ENCODE peak calls at places on chromosomes 12 and 14, in eight cellular contexts. Y is PC-3, C is T-helper 17 cell, N is psoas muscle, T is breast epithelium, P is adrenal gland, J is mesenchymal stem cell, U is pancreas. Q is an unnamed sample.
A peak's percentile ranks its signal among the peaks of the same experiment; 100 is the strongest.

GRCh38 chr14:90487031-90487430 is 90.2 kb downstream of the CALM1 start:
- DNase-seq in P (peak; percentile 53), J (no peak), Y (no peak), N (no peak), T (peak; percentile 10), C (no peak), U (no peak), Q (no peak)

GRCh38 chr12:109949089-109949488 is 47.1 kb downstream of the GIT2 start:
- DNase-seq in N (no peak), P (peak; percentile 47), T (no peak), Y (no peak), C (no peak), U (peak; percentile 90), J (peak; percentile 55), Q (no peak)

GRCh38 chr14:47539065-47539464 is 136.3 kb downstream of the MDGA2 start:
- DNase-seq in Y (peak; percentile 43), N (no peak), C (no peak), P (no peak), U (no peak), J (peak; percentile 59), T (no peak), Q (no peak)

GRCh38 chr12:114903394-114903748 is 219.4 kb upstream of the TBX3 start:
- DNase-seq in J (no peak), C (no peak), U (no peak), Y (peak; percentile 69), N (no peak), T (no peak), P (no peak), Q (no peak)

GRCh38 chr12:105970885-105971284 is 167.9 kb downstream of the NUAK1 start:
- DNase-seq in N (no peak), J (no peak), T (peak; percentile 76), Y (no peak), U (no peak), P (no peak), C (no peak), Q (no peak)

GRCh38 chr14:73625686-73626085 is 13.4 kb downstream of the ACOT6 start:
- DNase-seq in N (no peak), C (no peak), P (no peak), U (no peak), Y (no peak), T (no peak), J (no peak), Q (no peak)

GRCh38 chr12:109963743-109964429 is 32.3 kb downstream of the GIT2 start:
- DNase-seq in P (peak; percentile 73), U (no peak), J (peak; percentile 55), T (no peak), N (peak; percentile 62), Y (no peak), C (no peak), Q (no peak)

GRCh38 chr12:50222275-50222783 is 55.2 kb upstream of the CERS5 start:
- DNase-seq in C (no peak), Y (peak; percentile 57), P (peak; percentile 62), T (peak; percentile 54), N (no peak), J (peak; percentile 96), U (no peak), Q (no peak)

GRCh38 chr14:34614638-34615037 is 15.3 kb downstream of the SNX6 start:
- DNase-seq in Y (no peak), J (no peak), N (no peak), P (no peak), T (no peak), U (no peak), C (no peak), Q (no peak)

GRCh38 chr14:77580964-77581505 is 35.4 kb downstream of the SPTLC2 start:
- DNase-seq in C (no peak), Y (peak; percentile 43), U (no peak), J (peak; percentile 86), P (no peak), T (no peak), N (no peak), Q (no peak)

GRCh38 chr12:60920841-60921495 is 1325.1 kb downstream of the SLC16A7 start:
- DNase-seq in Y (no peak), J (peak; percentile 37), U (no peak), N (no peak), C (no peak), T (no peak), P (no peak), Q (no peak)

GRCh38 chr14:54168489-54168888 is 211.9 kb upstream of the BMP4 start:
- DNase-seq in U (no peak), P (no peak), Y (peak; percentile 96), N (no peak), T (no peak), J (no peak), C (no peak), Q (no peak)

GRCh38 chr12:10615532-10615931 is 2.1 kb upstream of the MAGOHB start:
- DNase-seq in N (no peak), T (no peak), U (no peak), P (no peak), J (peak; percentile 11), Y (peak; percentile 42), C (no peak), Q (no peak)

GRCh38 chr12:98758331-98758730 is 113.2 kb downstream of the APAF1 start:
- DNase-seq in P (peak; percentile 40), U (no peak), C (no peak), N (no peak), Y (no peak), J (no peak), T (no peak), Q (no peak)

GRCh38 chr12:65656904-65657351 is 167.4 kb upstream of the HMGA2 start:
- DNase-seq in C (no peak), T (no peak), N (no peak), J (peak; percentile 94), U (no peak), Y (peak; percentile 99), P (no peak), Q (no peak)

GRCh38 chr14:35821546-35822411 is 4.4 kb upstream of the BRMS1L start:
- DNase-seq in C (no peak), N (no peak), T (no peak), Y (peak; percentile 66), U (peak; percentile 8), J (peak; percentile 48), P (peak; percentile 44), Q (no peak)

GRCh38 chr14:105860615-105861580 is 334.5 kb downstream of the TMEM121 start:
- DNase-seq in N (peak; percentile 30), C (peak; percentile 2), T (no peak), Y (no peak), J (no peak), P (no peak), U (no peak), Q (peak; percentile 3)

GRCh38 chr14:105857816-105858675 is 331.7 kb downstream of the TMEM121 start:
- DNase-seq in P (no peak), T (no peak), J (no peak), Y (no peak), U (no peak), N (peak; percentile 53), C (peak; percentile 13), Q (no peak)

GRCh38 chr14:105858676-105859025 is 332.3 kb downstream of the TMEM121 start:
- DNase-seq in T (no peak), N (peak; percentile 32), U (no peak), J (no peak), Y (no peak), P (no peak), C (peak; percentile 3), Q (peak; percentile 39)

GRCh38 chr14:105861985-105862465 is 335.6 kb downstream of the TMEM121 start:
- DNase-seq in P (no peak), Y (no peak), U (no peak), N (no peak), T (no peak), C (peak; percentile 10), J (no peak), Q (no peak)

GRCh38 chr14:105859717-105860614 is 333.6 kb downstream of the TMEM121 start:
- DNase-seq in J (no peak), U (no peak), Y (no peak), T (no peak), P (no peak), N (peak; percentile 48), C (peak; percentile 18), Q (peak; percentile 61)
- H3K9me3 ChIP-seq in J (no peaks in the 10 kb centered on the region), U (no peaks in the 10 kb centered on the region), Y (no peaks in the 10 kb centered on the region), T (no peaks in the 10 kb centered on the region), P (no peaks in the 10 kb centered on the region), N (no peaks in the 10 kb centered on the region), C (no peaks in the 10 kb centered on the region), Q (no peaks in the 10 kb centered on the region)

GRCh38 chr12:46049665-46050064 is 59.3 kb upstream of the SCAF11 start:
- DNase-seq in J (no peak), N (no peak), T (no peak), C (no peak), P (no peak), U (no peak), Y (peak; percentile 7), Q (no peak)
- H3K9me3 ChIP-seq in J (peaks cover 61% of the 10 kb centered on the region), N (peaks cover 17% of the 10 kb centered on the region), T (peaks cover 57% of the 10 kb centered on the region), C (peaks cover 8% of the 10 kb centered on the region), P (no peaks in the 10 kb centered on the region), U (no peaks in the 10 kb centered on the region), Y (peaks cover 13% of the 10 kb centered on the region), Q (peaks cover 9% of the 10 kb centered on the region)

GRCh38 chr14:97486601-97487120 is 689.5 kb downstream of the VRK1 start:
- DNase-seq in J (no peak), T (no peak), C (no peak), Y (no peak), P (no peak), U (no peak), N (no peak), Q (no peak)

GRCh38 chr14:97489750-97490149 is 692.6 kb downstream of the VRK1 start:
- DNase-seq in N (no peak), T (no peak), J (no peak), C (no peak), P (no peak), Y (no peak), U (no peak), Q (no peak)

GRCh38 chr14:97490521-97491070 is 693.4 kb downstream of the VRK1 start:
- DNase-seq in J (no peak), N (no peak), U (no peak), Y (no peak), P (no peak), T (no peak), C (no peak), Q (no peak)

DNA sequence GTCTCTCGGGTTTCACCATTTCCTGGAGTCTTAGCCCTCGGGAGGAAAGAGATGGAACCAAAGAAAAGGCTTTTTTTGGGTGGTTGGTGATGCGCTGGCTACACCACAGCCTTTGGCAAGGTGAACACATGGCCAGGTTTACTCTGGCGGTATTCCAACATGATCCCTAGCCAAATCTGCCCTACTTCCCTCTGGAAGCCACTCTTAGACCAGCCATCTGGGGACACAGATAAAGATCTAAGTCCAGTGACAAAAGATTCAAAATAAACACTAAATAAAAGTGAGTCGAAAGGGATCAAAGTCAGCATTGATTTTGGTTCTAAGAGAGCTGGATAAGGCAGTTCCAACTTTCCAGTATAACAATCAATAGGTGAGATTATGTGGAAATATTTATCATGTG is 694.5 kb downstream of the VRK1 start:
- DNase-seq in J (no peak), N (no peak), U (no peak), Y (no peak), T (no peak), P (no peak), C (no peak), Q (no peak)
- H3K9me3 ChIP-seq in J (peaks cover 24% of the 10 kb centered on the region), N (no peaks in the 10 kb centered on the region), U (no peaks in the 10 kb centered on the region), Y (no peaks in the 10 kb centered on the region), T (peaks cover 7% of the 10 kb centered on the region), P (no peaks in the 10 kb centered on the region), C (no peaks in the 10 kb centered on the region), Q (no peaks in the 10 kb centered on the region)

DNA sequence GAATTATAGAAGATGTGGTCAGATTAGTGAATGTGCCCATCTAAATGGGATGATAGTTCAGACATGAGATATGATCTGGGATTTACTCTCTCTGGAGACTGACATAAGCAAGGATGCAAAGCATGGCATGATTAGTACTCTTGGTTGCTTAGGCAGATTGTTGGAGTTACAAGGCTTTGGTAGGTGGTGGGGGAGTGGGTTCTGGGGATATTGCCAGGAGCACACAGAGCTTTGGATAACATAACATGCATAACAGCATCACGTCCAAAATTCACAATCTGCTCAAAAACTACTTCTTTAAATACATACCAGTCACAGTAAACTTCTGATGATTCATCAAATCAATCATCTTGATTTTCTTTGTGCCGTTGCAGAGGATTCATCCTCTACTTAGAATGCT is 287.4 kb downstream of the ACSS3 start:
- DNase-seq in T (no peak), J (no peak), P (no peak), C (no peak), Y (no peak), U (no peak), N (no peak), Q (no peak)
- H3K9me3 ChIP-seq in T (no peaks in the 10 kb centered on the region), J (no peaks in the 10 kb centered on the region), P (no peaks in the 10 kb centered on the region), C (no peaks in the 10 kb centered on the region), Y (no peaks in the 10 kb centered on the region), U (no peaks in the 10 kb centered on the region), N (no peaks in the 10 kb centered on the region), Q (no peaks in the 10 kb centered on the region)

Q was measured in ascending aorta.